ENCODE peak calls at places on chromosomes 4 and X, in six cellular contexts. Q, V, S, D, Z and N are unnamed samples.
A peak's percentile ranks its signal among the peaks of the same experiment; 100 is the strongest.

GRCh38 chr4:134762053-134762452 is 560.5 kb upstream of the PABPC4L start:
- DNase-seq in S (no peak), Q (no peak), D (no peak), V (no peak), Z (no peak), N (no peak)

GRCh38 chrX:153074935-153075334 is 2.7 kb downstream of the PNMA6A start:
- DNase-seq in Z (no peak), V (no peak), D (no peak), S (no peak), Q (no peak), N (no peak)

GRCh38 chr4:83022724-83023427 is 12.1 kb upstream of the COPS4 start:
- DNase-seq in D (no peak), V (no peak), Z (no peak), S (no peak), Q (no peak), N (no peak)

GRCh38 chr4:90120037-90120436 is 7.2 kb upstream of the CCSER1 start:
- DNase-seq in S (no peak), Z (no peak), V (no peak), Q (no peak), D (no peak), N (peak; percentile 19)

GRCh38 chr4:86594559-86595425 is 677 bp downstream of the PTPN13 start:
- DNase-seq in D (peak; percentile 88), V (peak; percentile 40), S (peak; percentile 78), Q (peak; percentile 64), Z (no peak), N (peak; percentile 27)

GRCh38 chrX:47198026-47198686 is 4.5 kb downstream of the UBA1 start:
- DNase-seq in Z (no peak), S (no peak), V (no peak), Q (no peak), D (no peak), N (no peak)

GRCh38 chr4:106585920-106586349 is 217.4 kb upstream of the GIMD1 start:
- DNase-seq in D (no peak), Q (no peak), V (no peak), Z (no peak), S (no peak), N (no peak)

GRCh38 chrX:19350831-19351447 is 7.2 kb downstream of the PDHA1 start:
- DNase-seq in Z (no peak), Q (no peak), S (no peak), V (no peak), D (no peak), N (no peak)

GRCh38 chrX:18873836-18874235 is 110.1 kb downstream of the PHKA2 start:
- DNase-seq in D (no peak), V (no peak), Q (no peak), S (no peak), Z (no peak), N (no peak)